ENCODE peak calls at places on chromosomes 12 and 14, in nine cellular contexts. R, Y, C, E, N, Q, B, F and G are unnamed samples.
A peak's percentile ranks its signal among the peaks of the same experiment; 100 is the strongest.

GRCh38 chr14:84750763-84751554 is 779.0 kb upstream of the FLRT2 start:
- DNase-seq in R (peak; percentile 35), Y (peak; percentile 18), C (no peak), E (peak; percentile 17), N (peak; percentile 10), Q (no peak), B (peak; percentile 61), F (no peak), G (peak; percentile 68)

GRCh38 chr12:114272071-114272470 is 133.9 kb downstream of the TBX5 start:
- DNase-seq in R (no peak), Y (no peak), C (no peak), E (no peak), N (peak; percentile 5), Q (no peak), B (no peak), F (no peak), G (no peak)

GRCh38 chr14:75982724-75983358 is 1.0 kb upstream of the TGFB3 start:
- DNase-seq in R (peak; percentile 80), Y (no peak), C (no peak), E (no peak), N (peak; percentile 65), Q (no peak), B (peak; percentile 80), F (no peak), G (peak; percentile 25)

GRCh38 chr12:65882504-65882903 is 58.2 kb downstream of the HMGA2 start:
- DNase-seq in R (no peak), Y (no peak), C (no peak), E (no peak), N (no peak), Q (no peak), B (no peak), F (no peak), G (no peak)

GRCh38 chr12:57235012-57235727 is 5.7 kb downstream of the SHMT2 start:
- DNase-seq in R (peak; percentile 90), Y (no peak), C (no peak), E (peak; percentile 75), N (no peak), Q (no peak), B (peak; percentile 82), F (no peak), G (no peak)

GRCh38 chr14:74949211-74949610 is 6.2 kb downstream of the PGF start:
- DNase-seq in R (no peak), Y (no peak), C (no peak), E (no peak), N (no peak), Q (no peak), B (no peak), F (no peak), G (no peak)

GRCh38 chr12:110079477-110080400 is 31.4 kb upstream of the C12orf76 start:
- DNase-seq in R (peak; percentile 85), Y (no peak), C (peak; percentile 88), E (no peak), N (no peak), Q (peak; percentile 29), B (peak; percentile 72), F (peak; percentile 63), G (no peak)

GRCh38 chr12:123264642-123265041 is 7.0 kb downstream of the CDK2AP1 start:
- DNase-seq in R (no peak), Y (no peak), C (no peak), E (no peak), N (no peak), Q (no peak), B (no peak), F (no peak), G (no peak)

GRCh38 chr12:31231611-31232360 is 94.2 kb downstream of the SINHCAF start:
- DNase-seq in R (no peak), Y (no peak), C (no peak), E (no peak), N (no peak), Q (no peak), B (no peak), F (no peak), G (peak; percentile 28)

GRCh38 chr12:26833692-26834168 is 736 bp upstream of the ITPR2 start:
- DNase-seq in R (peak; percentile 63), Y (no peak), C (peak; percentile 63), E (no peak), N (peak; percentile 58), Q (no peak), B (peak; percentile 69), F (no peak), G (peak; percentile 60)

GRCh38 chr12:74539765-74540526 is 2.3 kb downstream of the ATXN7L3B start:
- DNase-seq in R (peak; percentile 5), Y (no peak), C (no peak), E (no peak), N (no peak), Q (no peak), B (peak; percentile 3), F (no peak), G (no peak)

GRCh38 chr14:91940209-91940608 is 7.3 kb downstream of the FBLN5 start:
- DNase-seq in R (no peak), Y (no peak), C (no peak), E (no peak), N (no peak), Q (no peak), B (no peak), F (no peak), G (no peak)

GRCh38 chr14:32728957-32729356 is 209.7 kb upstream of the NPAS3 start:
- DNase-seq in R (peak; percentile 8), Y (no peak), C (no peak), E (no peak), N (no peak), Q (no peak), B (no peak), F (no peak), G (no peak)

GRCh38 chr12:91139981-91140659 is 28.8 kb upstream of the LUM start:
- DNase-seq in R (peak; percentile 91), Y (peak; percentile 76), C (no peak), E (peak; percentile 71), N (peak; percentile 76), Q (no peak), B (peak; percentile 91), F (no peak), G (no peak)

GRCh38 chr12:114764516-114764915 is 80.5 kb upstream of the TBX3 start:
- DNase-seq in R (no peak), Y (no peak), C (no peak), E (no peak), N (no peak), Q (no peak), B (peak; percentile 11), F (no peak), G (no peak)

GRCh38 chr14:67241416-67242362 is at the start of gene PALS1:
- DNase-seq in R (peak; percentile 78), Y (no peak), C (peak; percentile 78), E (no peak), N (peak; percentile 92), Q (peak; percentile 49), B (peak; percentile 76), F (peak; percentile 47), G (peak; percentile 82)